ENCODE peak calls at places on chromosome 6, in nine cellular contexts. J, W, O, E, N, H, R, M and Q are unnamed samples.

GRCh38 chr6:29491574-29491973 is 3.8 kb upstream of the MAS1L start:
- DNase-seq in R (no peak), E (no peak), J (no peak), N (no peak), W (no peak), H (no peak), O (no peak), M (no peak), Q (no peak)

GRCh38 chr6:55694148-55694547 is 115.2 kb upstream of the HMGCLL1 start:
- DNase-seq in H (no peak), O (peak), E (no peak), M (no peak), J (peak), N (peak), W (no peak), R (no peak), Q (no peak)

GRCh38 chr6:2165216-2165725 is 80.1 kb downstream of the GMDS start:
- DNase-seq in O (no peak), H (no peak), J (no peak), N (no peak), R (no peak), E (no peak), M (no peak), W (no peak), Q (no peak)

GRCh38 chr6:53067307-53067706 is 2.1 kb downstream of the FBXO9 start:
- DNase-seq in R (no peak), J (peak), M (no peak), W (no peak), E (no peak), N (no peak), H (no peak), O (peak), Q (no peak)

GRCh38 chr6:13813621-13814175 is 659 bp downstream of the MCUR1 start:
- DNase-seq in E (peak), J (peak), O (peak), H (peak), R (no peak), W (peak), N (peak), M (peak), Q (peak)

GRCh38 chr6:41051873-41052272 is 1.1 kb upstream of the APOBEC2 start:
- DNase-seq in M (no peak), H (no peak), O (no peak), N (no peak), E (no peak), J (no peak), W (no peak), R (no peak), Q (no peak)

GRCh38 chr6:31794294-31794865 is 1.2 kb downstream of the VARS1 start:
- DNase-seq in N (no peak), E (no peak), H (no peak), M (no peak), R (no peak), J (peak), W (no peak), O (peak), Q (no peak)

GRCh38 chr6:34526241-34526972 is 29.7 kb downstream of the SPDEF start:
- DNase-seq in N (no peak), E (no peak), R (no peak), J (peak), M (no peak), W (no peak), H (no peak), O (no peak), Q (no peak)

GRCh38 chr6:33620158-33620583 is 951 bp upstream of the ITPR3 start:
- DNase-seq in W (no peak), O (no peak), R (no peak), H (peak), N (peak), J (no peak), E (no peak), M (peak), Q (no peak)

GRCh38 chr6:129612440-129612839 is 97.5 kb downstream of the ARHGAP18 start:
- DNase-seq in J (no peak), O (no peak), E (no peak), H (no peak), R (no peak), N (no peak), M (no peak), W (no peak), Q (no peak)

GRCh38 chr6:33298773-33299236 is at the start of gene RGL2:
- DNase-seq in O (peak), N (peak), R (peak), W (peak), M (peak), H (peak), J (peak), E (no peak), Q (peak)

GRCh38 chr6:9121551-9121950 is 686.2 kb upstream of the SLC35B3 start:
- DNase-seq in O (peak), H (no peak), N (no peak), R (no peak), J (no peak), E (no peak), W (no peak), M (no peak), Q (no peak)